ENCODE peak calls at places on chromosomes 2 and 18, in seven cellular contexts. K is GM12892, G is H1, I is HepG2, D is K562, Z is SK-N-SH, J is GM12878. H is an unnamed sample.

GRCh38 chr18:55113800-55114199 is 154.5 kb upstream of the CCDC68 start:
- DNase-seq in K (no peak), G (no peak), I (no peak), D (no peak), Z (no peak), J (no peak), H (no peak)

GRCh38 chr2:19120941-19121750 is 237.3 kb downstream of the OSR1 start:
- DNase-seq in K (no peak), G (no peak), I (peak), D (no peak), Z (no peak), J (no peak), H (no peak)

GRCh38 chr2:20398956-20399567 is 47.8 kb upstream of the RHOB start:
- DNase-seq in K (no peak), G (no peak), I (no peak), D (no peak), Z (no peak), J (no peak), H (no peak)

GRCh38 chr2:186868344-186868743 is 19.4 kb upstream of the ZSWIM2 start:
- DNase-seq in K (no peak), G (no peak), I (no peak), D (no peak), Z (peak), J (no peak), H (no peak)

GRCh38 chr2:166234112-166234846 is 106.5 kb upstream of the SCN1A start:
- DNase-seq in K (no peak), G (no peak), I (peak), D (no peak), Z (no peak), J (no peak), H (no peak)

GRCh38 chr2:65133626-65134025 is 3.7 kb upstream of the RAB1A start:
- DNase-seq in K (no peak), G (no peak), I (no peak), D (no peak), Z (no peak), J (no peak), H (no peak)

GRCh38 chr2:158994920-158995676 is 26.7 kb downstream of the TANC1 start:
- DNase-seq in K (no peak), G (no peak), I (peak), D (no peak), Z (peak), J (no peak), H (no peak)

GRCh38 chr2:201546576-201546975 is 95.0 kb downstream of the STRADB start:
- DNase-seq in K (no peak), G (no peak), I (no peak), D (no peak), Z (no peak), J (no peak), H (no peak)

GRCh38 chr18:23243178-23243577 is 107.9 kb downstream of the CABLES1 start:
- DNase-seq in K (no peak), G (no peak), I (no peak), D (no peak), Z (no peak), J (no peak), H (no peak)

GRCh38 chr2:18119883-18120282 is 241.4 kb downstream of the KCNS3 start:
- DNase-seq in K (no peak), G (no peak), I (no peak), D (no peak), Z (no peak), J (no peak), H (no peak)

GRCh38 chr2:204590063-204590462 is 44.8 kb downstream of the PARD3B start:
- DNase-seq in K (no peak), G (no peak), I (no peak), D (no peak), Z (no peak), J (no peak), H (no peak)

GRCh38 chr18:7585272-7585670 is 18.2 kb downstream of the PTPRM start:
- DNase-seq in K (no peak), G (no peak), I (no peak), D (no peak), Z (no peak), J (no peak), H (no peak)

GRCh38 chr2:71576541-71576940 is 123.2 kb downstream of the DYSF start:
- DNase-seq in K (no peak), G (no peak), I (no peak), D (no peak), Z (no peak), J (no peak), H (no peak)

GRCh38 chr2:63827749-63828148 is 13.9 kb upstream of the UGP2 start:
- DNase-seq in K (no peak), G (no peak), I (peak), D (no peak), Z (no peak), J (no peak), H (no peak)

GRCh38 chr18:13376841-13377351 is 158.3 kb downstream of the LDLRAD4 start:
- DNase-seq in K (no peak), G (no peak), I (no peak), D (no peak), Z (no peak), J (no peak), H (no peak)

GRCh38 chr2:46029332-46029811 is 267.8 kb upstream of the EPAS1 start:
- DNase-seq in K (no peak), G (no peak), I (peak), D (no peak), Z (no peak), J (no peak), H (no peak)

GRCh38 chr2:17298453-17298852 is 219.8 kb downstream of the RAD51AP2 start:
- DNase-seq in K (no peak), G (no peak), I (peak), D (no peak), Z (no peak), J (no peak), H (no peak)

GRCh38 chr2:29022455-29023128 is 41.5 kb downstream of the TOGARAM2 start:
- DNase-seq in K (no peak), G (no peak), I (no peak), D (no peak), Z (no peak), J (no peak), H (no peak)
- TF ChIP-seq TAF1 in K (no peak), G (no peak), I (no peak), D (no peak), Z (no peak), J (no peak), H (no peak)

GRCh38 chr2:28566441-28567075 is 70.7 kb downstream of the PLB1 start:
- DNase-seq in K (peak), G (peak), I (peak), D (peak), Z (peak), J (peak), H (peak)

GRCh38 chr2:28563869-28564268 is 68.0 kb downstream of the PLB1 start:
- DNase-seq in K (no peak), G (no peak), I (no peak), D (no peak), Z (no peak), J (no peak), H (no peak)

GRCh38 chr2:28565033-28565432 is 69.2 kb downstream of the PLB1 start:
- DNase-seq in K (no peak), G (no peak), I (no peak), D (no peak), Z (no peak), J (no peak), H (no peak)

GRCh38 chr2:28565720-28566295 is 69.9 kb downstream of the PLB1 start:
- DNase-seq in K (no peak), G (no peak), I (no peak), D (no peak), Z (no peak), J (no peak), H (no peak)

DNA sequence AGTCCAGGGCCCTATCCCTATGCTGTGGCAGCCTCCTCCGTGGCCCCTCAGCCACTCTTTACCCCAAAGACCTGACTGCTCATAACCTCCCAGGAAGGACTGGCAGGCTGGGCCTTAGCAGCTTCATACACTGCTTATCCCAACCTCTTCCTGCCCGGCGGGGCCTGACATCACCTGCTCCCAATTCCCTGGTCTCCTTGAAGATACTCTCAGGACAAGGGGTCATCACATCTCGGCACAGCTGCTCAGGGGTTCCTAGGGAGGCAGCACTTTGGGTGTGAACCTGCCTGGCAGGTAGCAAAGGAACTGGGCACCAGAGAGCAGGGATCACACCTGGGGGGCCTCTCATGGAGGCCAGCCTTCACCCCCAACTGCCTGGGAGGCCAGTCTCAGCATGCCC is 68.5 kb downstream of the PLB1 start:
- DNase-seq in K (no peak), G (no peak), I (no peak), D (no peak), Z (no peak), J (no peak), H (no peak)
- TF ChIP-seq TAF1 in K (no peak), G (no peak), I (no peak), D (no peak), Z (no peak), J (no peak), H (no peak)

GRCh38 chr2:238264072-238264460 is 24.2 kb upstream of the HES6 start:
- DNase-seq in K (no peak), G (no peak), I (no peak), D (no peak), Z (no peak), J (no peak), H (no peak)
- TF ChIP-seq TAF1 in K (no peak), G (no peak), I (no peak), D (no peak), Z (no peak), J (no peak), H (no peak)

DNA sequence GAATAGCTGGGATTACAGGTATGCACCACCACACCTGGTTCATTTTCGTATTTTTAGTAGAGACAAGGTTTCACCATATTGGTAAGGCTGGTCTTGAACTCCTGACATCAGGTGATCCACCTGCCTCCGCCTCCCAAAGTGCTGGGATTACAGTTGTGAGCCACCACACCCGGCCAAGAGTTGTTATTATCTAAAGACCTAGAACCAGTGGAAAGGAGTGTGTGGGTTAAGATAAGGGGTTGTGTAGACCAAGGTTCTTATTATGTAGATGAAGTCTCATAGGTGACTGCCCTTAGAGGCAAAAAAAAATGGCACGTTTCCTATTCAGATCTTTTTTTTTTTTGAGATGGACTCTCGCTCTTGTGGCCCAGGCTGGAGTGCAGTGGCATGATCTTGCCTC is 21.8 kb upstream of the TEX44 start:
- DNase-seq in K (no peak), G (no peak), I (no peak), D (no peak), Z (no peak), J (no peak), H (no peak)
- TF ChIP-seq TAF1 in K (no peak), G (no peak), I (no peak), D (no peak), Z (no peak), J (no peak), H (no peak)

GRCh38 chr18:62860062-62860461 is 144.7 kb downstream of the PHLPP1 start:
- DNase-seq in K (no peak), G (no peak), I (no peak), D (no peak), Z (no peak), J (no peak), H (no peak)
- TF ChIP-seq TAF1 in K (no peak), G (no peak), I (no peak), D (no peak), Z (no peak), J (no peak), H (no peak)

DNA sequence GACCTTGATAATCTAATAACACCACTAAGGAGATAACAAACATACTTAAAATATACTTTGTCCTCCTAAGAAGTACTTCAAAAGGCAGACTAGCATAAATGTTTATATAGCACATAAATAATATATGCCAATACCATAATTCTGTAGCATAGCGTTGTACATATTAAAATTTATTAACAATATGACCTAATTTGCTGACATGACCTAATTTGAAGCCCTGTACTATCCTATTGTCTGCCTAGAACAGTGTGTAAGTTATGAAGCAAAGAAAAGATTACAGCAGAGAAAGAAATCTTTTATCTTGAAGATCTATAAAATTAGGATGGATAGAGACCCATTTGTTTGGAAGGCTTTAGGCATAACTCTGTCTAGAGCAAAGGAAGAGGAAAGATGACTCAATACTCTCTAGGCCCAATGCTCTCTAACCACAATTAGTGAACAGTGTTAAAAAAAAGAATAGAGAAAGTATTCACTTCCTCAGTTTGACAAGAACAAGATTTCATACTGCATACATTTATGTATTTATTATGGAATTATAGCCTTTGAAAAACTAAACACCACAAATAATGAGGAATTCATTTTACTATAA is 231.3 kb downstream of the ZRANB3 start:
- DNase-seq in K (no peak), G (no peak), I (no peak), D (no peak), Z (no peak), J (peak), H (peak)
- TF ChIP-seq TAF1 in K (no peak), G (no peak), I (no peak), D (no peak), Z (no peak), J (no peak), H (no peak)

DNA sequence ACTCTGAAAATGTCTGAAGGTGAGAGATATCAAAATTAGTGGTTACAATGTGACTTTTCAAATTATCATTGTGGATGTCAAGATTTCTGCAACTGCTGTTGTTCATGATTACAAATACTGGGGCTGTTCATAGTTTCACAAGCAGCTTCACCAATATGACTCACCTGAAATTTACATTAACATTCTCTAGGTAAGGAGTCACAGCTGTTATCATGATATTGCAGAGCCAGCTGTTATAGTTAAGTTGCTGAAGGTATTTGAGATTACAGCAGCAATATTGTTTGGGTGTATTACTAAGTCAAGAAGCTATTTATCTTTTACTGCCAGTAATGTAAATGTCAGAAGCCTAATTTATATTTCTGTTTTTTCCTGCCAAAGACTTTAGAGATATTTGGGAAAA is 140.0 kb downstream of the MC4R start:
- DNase-seq in K (no peak), G (no peak), I (no peak), D (no peak), Z (no peak), J (no peak), H (no peak)
- TF ChIP-seq TAF1 in K (no peak), G (no peak), I (no peak), D (no peak), Z (no peak), J (no peak), H (no peak)

GRCh38 chr2:47490406-47490805 is 87.5 kb downstream of the MSH2 start:
- DNase-seq in K (no peak), G (no peak), I (no peak), D (no peak), Z (no peak), J (no peak), H (no peak)

GRCh38 chr2:47487498-47487875 is 84.5 kb downstream of the MSH2 start:
- DNase-seq in K (no peak), G (no peak), I (no peak), D (no peak), Z (no peak), J (no peak), H (no peak)

GRCh38 chr2:47486858-47487497 is 84.0 kb downstream of the MSH2 start:
- DNase-seq in K (peak), G (no peak), I (no peak), D (no peak), Z (no peak), J (peak), H (peak)

GRCh38 chr2:47485751-47486300 is 82.9 kb downstream of the MSH2 start:
- DNase-seq in K (no peak), G (no peak), I (no peak), D (no peak), Z (no peak), J (no peak), H (no peak)

DNA sequence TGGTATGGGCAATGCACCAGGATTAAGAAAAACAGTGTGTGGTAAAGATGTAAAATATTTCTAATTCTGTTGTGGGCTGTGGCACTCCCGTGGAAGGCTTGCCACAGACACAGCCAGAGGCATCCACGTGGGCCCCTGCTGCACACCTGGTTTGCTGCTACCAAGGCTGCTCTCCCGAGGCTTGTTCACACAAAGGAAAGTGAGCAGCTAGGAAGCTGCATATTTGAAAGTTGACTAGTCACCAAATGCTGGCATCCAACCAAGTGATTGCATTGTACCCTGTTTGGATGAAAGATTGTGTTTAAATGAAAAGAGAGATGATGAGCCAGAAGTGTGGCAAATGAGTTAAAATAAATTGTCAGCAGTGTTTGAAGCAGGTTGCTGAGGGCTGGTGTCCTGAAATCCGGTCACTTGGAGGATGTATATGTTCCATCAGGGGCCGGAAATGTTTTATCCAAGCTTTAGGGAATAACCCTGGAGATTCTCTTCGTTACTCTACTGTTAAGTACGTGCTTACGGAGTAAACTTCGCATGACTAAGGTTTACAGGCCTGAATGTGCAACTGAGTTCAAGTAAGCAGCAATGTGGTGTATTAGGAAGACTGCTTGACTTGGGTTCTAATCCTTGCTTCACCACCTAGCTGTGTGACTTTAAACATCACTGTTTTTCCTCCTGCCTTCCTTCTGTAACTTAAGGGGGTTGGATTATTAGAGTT is 86.1 kb downstream of the MSH2 start:
- DNase-seq in K (no peak), G (no peak), I (peak), D (no peak), Z (no peak), J (no peak), H (no peak)
- TF ChIP-seq TAF1 in K (no peak), G (no peak), I (no peak), D (no peak), Z (no peak), J (no peak), H (no peak)

H was measured in GM12891.